ENCODE peak calls at places on chromosomes 3 and 15, in seven cellular contexts. C, H, K, N, I, O and D are unnamed samples.

GRCh38 chr3:44418549-44418948 is 58.9 kb downstream of the ZNF445 start:
- DNase-seq in K (no peak), H (no peak), N (no peak), O (no peak), C (no peak), I (no peak), D (no peak)

GRCh38 chr3:100360757-100361496 is 26.4 kb downstream of the NIT2 start:
- DNase-seq in N (no peak), K (peak), H (no peak), C (no peak), O (no peak), I (no peak), D (no peak)

GRCh38 chr3:195441971-195442572 is 748 bp downstream of the ACAP2 start:
- DNase-seq in K (peak), N (peak), O (peak), I (peak), C (peak), H (peak), D (peak)

GRCh38 chr15:64443747-64444621 is 16.4 kb upstream of the ZNF609 start:
- DNase-seq in H (no peak), I (no peak), N (no peak), C (peak), O (peak), K (peak), D (no peak)

GRCh38 chr3:141231923-141232861 is 567 bp downstream of the PXYLP1 start:
- DNase-seq in C (peak), I (no peak), N (peak), H (peak), O (no peak), K (peak), D (peak)

GRCh38 chr3:174791161-174791560 is 68.0 kb upstream of the NAALADL2 start:
- DNase-seq in N (no peak), H (no peak), O (no peak), I (no peak), K (no peak), C (no peak), D (no peak)

GRCh38 chr15:81388431-81388760 is 14.4 kb upstream of the TMC3 start:
- DNase-seq in N (no peak), I (no peak), O (no peak), K (no peak), C (no peak), H (no peak), D (no peak)

GRCh38 chr3:61809879-61810278 is 248.5 kb downstream of the PTPRG start:
- DNase-seq in O (peak), C (no peak), K (no peak), I (no peak), H (no peak), N (no peak), D (peak)

GRCh38 chr3:36318584-36319200 is 61.6 kb upstream of the STAC start:
- DNase-seq in K (no peak), O (no peak), N (no peak), I (no peak), C (peak), H (no peak), D (no peak)

GRCh38 chr3:12014613-12015012 is 10.4 kb downstream of the SYN2 start:
- DNase-seq in N (no peak), O (no peak), K (no peak), H (no peak), C (no peak), I (no peak), D (no peak)

GRCh38 chr15:40925495-40925862 is 3.7 kb upstream of the DLL4 start:
- DNase-seq in H (no peak), I (no peak), C (no peak), O (no peak), K (no peak), N (no peak), D (no peak)

GRCh38 chr3:107064445-107065060 is 312.7 kb upstream of the CCDC54 start:
- DNase-seq in H (peak), N (peak), C (peak), K (peak), I (peak), O (peak), D (peak)

GRCh38 chr15:101521084-101521483 is 31.6 kb upstream of the PCSK6 start:
- DNase-seq in C (no peak), I (no peak), N (no peak), K (no peak), O (no peak), H (no peak), D (no peak)

GRCh38 chr15:92343869-92344643 is 49.6 kb upstream of the ST8SIA2 start:
- DNase-seq in I (no peak), N (peak), K (no peak), H (no peak), O (peak), C (no peak), D (no peak)

GRCh38 chr3:137263982-137264777 is 306.4 kb downstream of the IL20RB start:
- DNase-seq in C (peak), K (no peak), N (peak), O (peak), I (no peak), H (no peak), D (peak)

GRCh38 chr3:81958967-81959625 is 197.7 kb upstream of the GBE1 start:
- DNase-seq in O (no peak), H (no peak), I (no peak), K (peak), N (no peak), C (peak), D (no peak)

GRCh38 chr15:43977072-43977884 is 150.5 kb downstream of the WDR76 start:
- DNase-seq in C (no peak), K (peak), N (no peak), O (no peak), I (peak), H (no peak), D (no peak)

GRCh38 chr3:142272200-142272891 is 47.0 kb upstream of the GK5 start:
- DNase-seq in C (no peak), I (no peak), H (no peak), N (no peak), O (no peak), K (peak), D (no peak)

GRCh38 chr3:112767177-112767576 is 79.5 kb downstream of the CD200R1L start:
- DNase-seq in K (no peak), O (no peak), I (no peak), N (no peak), H (no peak), C (no peak), D (no peak)

GRCh38 chr3:59364471-59364870 is 314.6 kb upstream of the CFAP20DC start:
- DNase-seq in O (no peak), H (no peak), N (no peak), C (no peak), K (peak), I (no peak), D (no peak)

GRCh38 chr3:43024183-43024865 is 45.2 kb downstream of the GASK1A start:
- DNase-seq in K (no peak), N (no peak), O (no peak), I (no peak), C (no peak), H (no peak), D (no peak)

GRCh38 chr15:89358755-89359439 is 24.3 kb upstream of the POLG start:
- DNase-seq in I (peak), K (peak), H (peak), N (peak), O (peak), C (peak), D (peak)

GRCh38 chr15:80424381-80424780 is 20.2 kb downstream of the ARNT2 start:
- DNase-seq in H (no peak), N (no peak), K (no peak), I (no peak), C (no peak), O (no peak), D (no peak)

GRCh38 chr15:101084801-101085200 is 165.6 kb downstream of the LRRK1 start:
- DNase-seq in C (no peak), O (no peak), K (no peak), H (no peak), I (no peak), N (no peak), D (no peak)

DNA sequence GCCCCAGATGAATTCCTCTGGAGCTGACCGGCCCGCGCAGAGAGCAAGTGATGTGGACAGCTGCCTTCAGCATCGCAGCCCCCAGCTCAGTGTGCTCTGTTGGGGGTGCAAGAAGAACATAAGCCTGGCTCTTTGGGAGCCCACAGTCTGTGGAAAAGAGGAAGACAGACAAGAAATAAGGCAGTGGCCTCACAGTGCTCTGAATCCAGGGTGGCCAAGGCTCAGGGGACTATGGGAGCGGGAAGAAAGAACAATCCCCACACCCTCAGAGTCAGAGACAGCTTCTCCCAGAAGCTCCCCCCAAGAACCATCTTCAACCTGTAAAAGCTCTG is 277 bp upstream of the HDDC3 start:
- DNase-seq in I (no peak), N (no peak), C (no peak), O (no peak), H (no peak), K (no peak), D (no peak)
- TF ChIP-seq CTCF in I (peak), N (no peak), C (no peak), O (peak), H (no peak), K (no peak), D (no peak)

DNA sequence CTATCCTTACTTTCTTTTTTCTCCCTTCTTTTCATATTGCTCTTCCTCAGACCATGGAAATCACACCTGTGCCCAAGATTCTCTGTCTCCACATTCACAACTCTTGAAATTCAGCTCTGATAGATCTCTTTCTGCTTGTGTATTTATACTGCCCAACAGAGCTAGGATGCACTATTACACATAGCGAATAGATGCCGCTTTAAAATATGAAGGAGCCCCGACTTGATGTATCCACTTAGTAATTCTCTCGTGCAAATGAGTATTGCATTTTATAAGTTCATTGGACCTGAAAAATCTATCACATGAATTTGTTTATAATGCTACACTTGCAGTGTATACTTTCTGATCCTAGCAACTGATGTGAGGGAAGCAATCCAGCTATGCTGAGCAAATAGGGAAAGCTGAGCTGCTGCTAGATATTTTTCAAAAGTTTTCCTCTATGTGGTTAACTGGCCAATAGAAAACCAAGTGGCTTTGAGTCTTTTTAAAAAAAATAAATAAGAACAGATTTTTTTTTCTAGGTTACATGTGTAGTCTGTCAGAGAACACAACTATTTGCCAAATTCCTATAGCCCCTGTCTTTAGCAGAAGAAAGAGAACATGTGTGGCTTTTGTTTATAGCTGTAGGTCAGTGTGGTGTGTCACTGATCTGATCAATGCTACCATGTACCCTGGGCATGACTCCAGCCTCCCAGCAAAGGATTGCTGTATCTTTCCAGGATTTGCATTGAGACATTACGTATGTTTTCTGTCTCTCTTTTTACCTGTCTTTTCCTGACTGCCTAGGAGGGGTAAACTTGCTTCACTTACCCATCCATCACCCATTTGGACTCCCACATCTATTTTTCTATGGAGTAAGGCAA is 64.2 kb upstream of the LEKR1 start:
- DNase-seq in O (no peak), H (no peak), N (no peak), C (no peak), I (peak), K (peak), D (no peak)
- TF ChIP-seq CTCF in O (no peak), H (no peak), N (no peak), C (no peak), I (peak), K (no peak), D (no peak)

GRCh38 chr3:127288343-127288742 is 497 bp upstream of the PRR20G start:
- DNase-seq in H (no peak), C (no peak), I (no peak), N (no peak), O (no peak), K (no peak), D (no peak)

GRCh38 chr3:127287840-127288239 is at the start of gene PRR20G:
- DNase-seq in O (no peak), H (no peak), N (no peak), C (no peak), I (no peak), K (no peak), D (no peak)

GRCh38 chr3:127291114-127291513 is 3.3 kb upstream of the PRR20G start:
- DNase-seq in N (no peak), K (no peak), O (no peak), H (no peak), C (no peak), I (no peak), D (no peak)

GRCh38 chr3:127289646-127290575 is 2.1 kb upstream of the PRR20G start:
- DNase-seq in K (no peak), I (no peak), O (no peak), C (no peak), H (no peak), N (no peak), D (no peak)

DNA sequence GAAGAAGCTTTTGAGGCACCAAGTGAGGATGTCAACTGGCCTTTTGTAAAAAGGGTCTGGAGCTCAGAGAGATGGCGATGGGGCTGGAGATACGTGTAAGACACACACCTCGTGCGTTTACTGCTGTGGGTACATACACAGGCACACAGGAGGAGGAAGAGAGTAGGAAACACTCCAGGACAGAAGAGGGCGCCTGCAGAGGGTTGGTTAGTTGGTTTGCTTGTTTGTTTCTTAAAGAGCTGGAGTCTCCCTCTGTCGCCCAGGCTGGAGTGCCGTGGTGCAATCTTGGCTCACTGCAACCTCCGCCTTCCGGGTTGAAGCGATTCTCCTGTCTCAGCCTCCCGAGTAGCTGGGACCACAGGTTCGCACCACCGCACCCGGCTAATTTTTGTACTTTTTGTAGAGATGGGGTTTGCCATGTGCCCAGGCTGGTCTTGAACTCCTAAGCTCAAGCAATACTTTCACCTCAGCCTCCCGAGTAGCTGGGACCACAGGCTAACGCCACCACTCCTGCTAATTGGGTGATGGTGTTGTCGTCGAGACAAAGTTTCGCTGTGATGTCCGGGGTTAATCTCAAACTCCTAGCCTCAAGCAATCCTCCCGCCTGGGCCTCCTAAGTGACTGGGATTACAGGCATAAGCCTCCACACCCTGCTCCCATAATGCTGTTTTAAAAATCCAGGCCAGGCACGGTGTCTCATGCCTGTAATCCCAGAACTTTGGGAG is 1.2 kb upstream of the PRR20G start:
- DNase-seq in H (no peak), C (no peak), N (no peak), I (peak), K (no peak), O (no peak), D (no peak)
- TF ChIP-seq CTCF in H (no peak), C (no peak), N (no peak), I (peak), K (no peak), O (no peak), D (no peak)

GRCh38 chr3:37814547-37814946 is 47.1 kb upstream of the CTDSPL start:
- DNase-seq in K (peak), O (no peak), H (no peak), N (no peak), I (peak), C (peak), D (no peak)
- TF ChIP-seq CTCF in K (no peak), O (peak), H (no peak), N (no peak), I (peak), C (peak), D (peak)

GRCh38 chr3:148202386-148202785 is 495.3 kb upstream of the AGTR1 start:
- DNase-seq in C (no peak), I (peak), N (no peak), K (no peak), O (no peak), H (no peak), D (no peak)
- TF ChIP-seq CTCF in C (no peak), I (peak), N (no peak), K (peak), O (no peak), H (no peak), D (no peak)

DNA sequence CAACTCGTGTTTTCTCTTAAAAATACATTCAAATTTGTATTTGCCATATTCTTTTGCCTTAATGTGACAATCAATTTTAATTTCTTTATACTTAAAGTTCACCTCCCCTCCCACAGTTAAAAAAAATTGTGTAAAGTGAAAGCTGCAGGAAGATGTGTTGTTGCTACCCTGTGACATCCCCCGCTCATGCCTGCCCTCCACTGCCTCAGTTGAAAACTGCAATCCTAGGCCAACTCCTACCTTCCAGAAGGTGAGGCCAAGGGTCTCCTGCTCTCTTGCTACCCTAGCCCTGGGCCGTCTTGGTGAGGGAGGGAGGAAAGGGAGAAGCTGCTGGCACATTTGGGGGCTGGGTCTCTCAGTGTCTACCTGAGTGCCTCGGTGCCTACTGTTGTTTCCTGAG is 57.0 kb upstream of the CMTM7 start:
- DNase-seq in K (peak), O (no peak), N (no peak), C (no peak), H (no peak), I (peak), D (peak)
- TF ChIP-seq CTCF in K (no peak), O (no peak), N (no peak), C (peak), H (no peak), I (peak), D (no peak)